ENCODE peak calls at places on chromosomes 1 and 21, in five cellular contexts. L is AG04449, Y is AG04450, V is heart right ventricle, C is B cell. I is an unnamed sample.

GRCh38 chr1:205515781-205516253 is 11.3 kb downstream of the CDK18 start:
- DNase-seq in L (no peak), C (no peak), Y (no peak), V (peak; percentile 60), I (no peak)

GRCh38 chr1:199172286-199173124 is 533.7 kb downstream of the PTPRC start:
- DNase-seq in V (no peak), Y (no peak), L (no peak), C (no peak), I (no peak)

GRCh38 chr21:15433091-15433490 is 296.7 kb upstream of the USP25 start:
- DNase-seq in C (no peak), L (no peak), V (no peak), Y (no peak), I (no peak)

GRCh38 chr1:246888522-246888921 is 43.2 kb downstream of the AHCTF1 start:
- DNase-seq in C (no peak), Y (no peak), V (no peak), L (no peak), I (no peak)

GRCh38 chr1:24754229-24754628 is 9.0 kb downstream of the CLIC4 start:
- DNase-seq in V (no peak), L (no peak), Y (no peak), C (no peak), I (no peak)

GRCh38 chr21:45192332-45192731 is 95.4 kb downstream of the POFUT2 start:
- DNase-seq in C (no peak), V (no peak), Y (no peak), L (no peak), I (no peak)

GRCh38 chr1:27618341-27619067 is 14.6 kb upstream of the AHDC1 start:
- DNase-seq in L (no peak), V (no peak), Y (no peak), C (no peak), I (no peak)

GRCh38 chr21:45458281-45459170 is 53.6 kb downstream of the COL18A1 start:
- DNase-seq in C (no peak), V (no peak), L (no peak), Y (no peak), I (no peak)

GRCh38 chr1:188170446-188170845 is 1341.7 kb downstream of the PLA2G4A start:
- DNase-seq in L (no peak), C (no peak), Y (no peak), V (no peak), I (no peak)

GRCh38 chr1:97170296-97170695 is 448.7 kb downstream of the PTBP2 start:
- DNase-seq in L (no peak), V (no peak), C (no peak), Y (no peak), I (no peak)

GRCh38 chr1:116001739-116002487 is 25.6 kb downstream of the SLC22A15 start:
- DNase-seq in C (no peak), L (no peak), V (no peak), Y (no peak), I (no peak)

GRCh38 chr1:84426376-84426775 is 28.1 kb downstream of the DNASE2B start:
- DNase-seq in L (no peak), Y (no peak), C (no peak), V (no peak), I (no peak)

GRCh38 chr1:19062258-19063029 is 106.0 kb upstream of the IFFO2 start:
- DNase-seq in L (no peak), C (no peak), V (no peak), Y (no peak), I (no peak)

GRCh38 chr1:110634455-110635281 is 28.5 kb upstream of the KCNA2 start:
- DNase-seq in C (peak; percentile 80), V (peak; percentile 89), Y (peak; percentile 46), L (no peak), I (peak; percentile 79)

GRCh38 chr1:46996659-46997281 is 26.7 kb upstream of the CYP4X1 start:
- DNase-seq in V (no peak), L (no peak), Y (no peak), C (no peak), I (no peak)

GRCh38 chr1:17861685-17862084 is 106.6 kb downstream of the ACTL8 start:
- DNase-seq in Y (no peak), L (no peak), C (no peak), V (no peak), I (no peak)

GRCh38 chr21:34871026-34871908 is 177.8 kb downstream of the RUNX1 start:
- DNase-seq in Y (no peak), L (no peak), V (no peak), C (no peak), I (no peak)

GRCh38 chr1:64006276-64007051 is 197.0 kb upstream of the UBE2U start:
- DNase-seq in C (no peak), Y (no peak), L (no peak), V (no peak), I (no peak)

GRCh38 chr1:101757985-101758384 is 238.7 kb downstream of the OLFM3 start:
- DNase-seq in V (no peak), C (no peak), L (no peak), Y (no peak), I (no peak)

GRCh38 chr1:5424802-5425201 is 567.4 kb downstream of the NPHP4 start:
- DNase-seq in C (no peak), Y (no peak), L (no peak), V (no peak), I (no peak)

GRCh38 chr1:29238601-29238964 is 2.3 kb downstream of the PTPRU start:
- DNase-seq in C (no peak), Y (no peak), V (no peak), L (no peak), I (no peak)

GRCh38 chr1:43565600-43566360 is 35.1 kb downstream of the PTPRF start:
- DNase-seq in V (peak; percentile 53), Y (no peak), C (no peak), L (no peak), I (peak; percentile 89)

GRCh38 chr1:56803561-56804156 is 15.5 kb downstream of the FYB2 start:
- DNase-seq in C (no peak), Y (no peak), L (no peak), V (no peak), I (no peak)

GRCh38 chr1:158037876-158038359 is 44.5 kb downstream of the KIRREL1 start:
- DNase-seq in L (no peak), V (no peak), Y (no peak), C (no peak), I (no peak)

GRCh38 chr21:37085726-37086125 is 12.7 kb downstream of the TTC3 start:
- DNase-seq in Y (no peak), L (no peak), C (no peak), V (no peak), I (no peak)

GRCh38 chr21:37082375-37082774 is 9.3 kb downstream of the TTC3 start:
- DNase-seq in V (no peak), C (no peak), Y (no peak), L (no peak), I (no peak)

GRCh38 chr21:37088196-37088595 is 15.1 kb downstream of the TTC3 start:
- DNase-seq in V (no peak), Y (no peak), L (no peak), C (no peak), I (no peak)

GRCh38 chr21:37082856-37083611 is 10.0 kb downstream of the TTC3 start:
- DNase-seq in V (no peak), C (no peak), Y (no peak), L (no peak), I (no peak)

GRCh38 chr21:37087188-37087587 is 14.1 kb downstream of the TTC3 start:
- DNase-seq in V (no peak), C (no peak), Y (no peak), L (no peak), I (no peak)
- TF ChIP-seq CTCF in V (peak; percentile 56), C (no peak), Y (peak; percentile 66), L (peak; percentile 36), I (no peak)

DNA sequence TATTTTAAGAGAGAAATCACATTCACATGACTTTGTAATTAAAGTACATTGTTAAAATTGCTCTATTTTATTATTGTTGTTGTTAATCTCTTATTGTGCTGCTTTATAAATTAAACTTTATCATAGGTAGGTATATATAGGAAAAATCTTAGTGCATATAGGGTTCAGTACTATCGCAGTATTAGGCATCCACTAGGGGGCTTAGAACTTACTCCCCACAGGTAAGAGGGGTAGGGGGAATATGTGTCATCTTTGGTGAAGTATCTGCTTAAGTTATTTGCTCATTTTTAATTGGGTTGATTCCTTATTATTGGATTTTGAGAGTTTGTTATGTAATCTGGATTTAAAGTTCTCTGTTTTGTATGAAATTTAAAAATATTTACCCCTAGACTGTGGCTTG is 385.2 kb downstream of the DUSP10 start:
- DNase-seq in L (no peak), V (no peak), C (no peak), Y (no peak), I (no peak)
- TF ChIP-seq CTCF in L (no peak), V (no peak), C (no peak), Y (peak; percentile 13), I (no peak)

DNA sequence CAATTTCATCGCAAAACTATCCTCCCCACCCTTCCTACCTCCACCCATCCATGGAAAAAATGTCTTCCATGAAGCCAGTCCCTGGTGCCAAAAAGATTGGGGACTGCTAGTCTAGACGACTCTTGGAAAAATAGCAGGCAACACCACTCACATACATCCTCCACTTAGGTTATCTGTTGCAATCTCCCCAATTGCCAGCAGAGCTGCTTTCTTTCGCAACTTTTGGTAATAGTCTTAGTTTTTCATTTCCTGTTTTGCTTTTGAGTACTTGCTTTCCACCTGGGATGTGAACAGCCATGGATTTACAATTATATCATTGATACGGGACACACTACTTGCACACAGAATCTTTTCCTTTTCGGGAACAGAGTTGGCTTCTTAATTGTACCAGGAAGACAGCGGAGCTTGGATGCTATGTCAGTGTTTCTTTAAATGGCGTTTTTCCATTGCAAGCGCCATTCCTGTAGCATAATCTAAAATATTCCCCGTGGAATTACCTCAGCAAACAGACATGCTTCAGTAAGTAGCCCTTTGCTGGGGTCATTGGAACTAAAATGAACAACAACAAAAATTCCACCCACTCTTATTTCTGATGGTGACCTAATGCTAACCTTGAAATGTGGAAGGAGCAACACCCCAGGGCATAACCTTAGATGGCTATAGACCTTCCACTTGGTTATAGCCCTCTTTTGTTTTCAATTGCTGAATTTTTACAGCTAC is 183.3 kb upstream of the ADGRL2 start:
- DNase-seq in V (no peak), Y (no peak), L (no peak), C (no peak), I (no peak)
- TF ChIP-seq CTCF in V (no peak), Y (no peak), L (no peak), C (no peak), I (no peak)

GRCh38 chr1:16205333-16205671 is 7.2 kb downstream of the ARHGEF19 start:
- DNase-seq in C (no peak), Y (no peak), V (no peak), L (no peak), I (no peak)
- TF ChIP-seq CTCF in C (no peak), Y (no peak), V (no peak), L (no peak), I (no peak)

GRCh38 chr1:2163205-2163604 is 31.4 kb downstream of the FAAP20 start:
- DNase-seq in C (no peak), L (no peak), Y (no peak), V (no peak), I (no peak)
- TF ChIP-seq CTCF in C (no peak), L (peak; percentile 2), Y (peak; percentile 36), V (peak; percentile 19), I (no peak)

GRCh38 chr21:42679319-42679981 is 26.0 kb downstream of the PDE9A start:
- DNase-seq in L (no peak), V (no peak), Y (no peak), C (no peak), I (no peak)
- TF ChIP-seq CTCF in L (no peak), V (no peak), Y (no peak), C (no peak), I (no peak)

GRCh38 chr1:174932587-174932986 is 67.2 kb upstream of the CACYBP start:
- DNase-seq in L (no peak), Y (no peak), V (no peak), C (no peak), I (no peak)
- TF ChIP-seq CTCF in L (no peak), Y (peak; percentile 15), V (no peak), C (no peak), I (no peak)

GRCh38 chr1:181190362-181191035 is 102.0 kb downstream of the IER5 start:
- DNase-seq in L (no peak), C (no peak), V (no peak), Y (no peak), I (no peak)
- TF ChIP-seq CTCF in L (no peak), C (no peak), V (peak; percentile 10), Y (no peak), I (no peak)